ENCODE peak calls at places on chromosomes 6 and 20, in seven cellular contexts. T is CD8-positive, alpha-beta memory T cell; J is transverse colon; L is left lung; G is aorta; I is tibial nerve; U is right cardiac atrium. C is an unnamed sample.

GRCh38 chr6:36443951-36444428 is 1.2 kb downstream of the KCTD20 start:
- DNase-seq in T (no peak), I (no peak), G (no peak), J (no peak), L (no peak), U (no peak), C (peak)

GRCh38 chr20:53914861-53915458 is 155.4 kb downstream of the BCAS1 start:
- DNase-seq in G (no peak), I (no peak), L (no peak), U (no peak), T (no peak), J (no peak), C (peak)

GRCh38 chr20:34515484-34516037 is 661 bp upstream of the DYNLRB1 start:
- DNase-seq in L (peak), J (peak), U (no peak), G (no peak), T (peak), I (no peak), C (peak)

GRCh38 chr6:90135672-90136071 is 161.0 kb downstream of the BACH2 start:
- DNase-seq in T (no peak), G (no peak), I (no peak), U (no peak), L (no peak), J (no peak), C (no peak)

GRCh38 chr20:32554965-32555289 is 30.2 kb downstream of the NOL4L start:
- DNase-seq in J (no peak), I (no peak), L (no peak), U (no peak), G (no peak), T (no peak), C (no peak)

GRCh38 chr6:45548657-45549515 is 171.2 kb upstream of the SUPT3H start:
- DNase-seq in T (no peak), L (no peak), U (no peak), J (peak), G (no peak), I (no peak), C (no peak)

GRCh38 chr6:704037-704436 is 11.1 kb upstream of the EXOC2 start:
- DNase-seq in I (no peak), J (no peak), L (no peak), G (no peak), U (no peak), T (no peak), C (no peak)

GRCh38 chr6:40532349-40533028 is 54.7 kb downstream of the LRFN2 start:
- DNase-seq in I (no peak), J (no peak), G (no peak), U (no peak), T (no peak), L (no peak), C (no peak)

GRCh38 chr6:100493206-100493888 is 28.6 kb upstream of the SIM1 start:
- DNase-seq in T (no peak), U (no peak), G (no peak), I (no peak), L (no peak), J (no peak), C (peak)

GRCh38 chr6:161242779-161243693 is 30.8 kb downstream of the AGPAT4 start:
- DNase-seq in T (peak), J (no peak), U (peak), L (peak), I (no peak), G (no peak), C (peak)

GRCh38 chr6:134714679-134715078 is 235.2 kb downstream of the ALDH8A1 start:
- DNase-seq in U (peak), I (no peak), L (peak), T (no peak), G (no peak), J (no peak), C (no peak)

GRCh38 chr6:3804981-3805380 is 44.2 kb upstream of the FAM50B start:
- DNase-seq in T (no peak), U (no peak), L (no peak), I (no peak), G (no peak), J (no peak), C (no peak)

GRCh38 chr6:114096553-114097172 is 125.7 kb upstream of the HDAC2 start:
- DNase-seq in J (no peak), I (no peak), U (no peak), T (no peak), L (no peak), G (no peak), C (no peak)

GRCh38 chr6:35496851-35497570 is at the start of gene TEAD3:
- DNase-seq in I (no peak), J (peak), T (peak), U (peak), G (no peak), L (peak), C (peak)

GRCh38 chr6:45555981-45556771 is 178.4 kb upstream of the SUPT3H start:
- DNase-seq in J (no peak), U (no peak), I (no peak), G (no peak), L (no peak), T (no peak), C (no peak)

GRCh38 chr6:151044465-151045441 is 179.3 kb downstream of the MTHFD1L start:
- DNase-seq in T (no peak), G (peak), U (no peak), L (peak), J (peak), I (peak), C (peak)

GRCh38 chr6:20092071-20092566 is 120.2 kb downstream of the MBOAT1 start:
- DNase-seq in L (no peak), G (no peak), I (no peak), J (no peak), T (no peak), U (no peak), C (no peak)

GRCh38 chr6:11366183-11366933 is 133.9 kb upstream of the NEDD9 start:
- DNase-seq in J (no peak), U (no peak), G (no peak), T (peak), I (no peak), L (no peak), C (peak)

GRCh38 chr20:21090738-21091120 is 15.4 kb downstream of the LINC00237 start:
- DNase-seq in J (no peak), T (no peak), L (no peak), G (no peak), U (no peak), I (no peak), C (no peak)

GRCh38 chr6:63395388-63395787 is 75.6 kb upstream of the LGSN start:
- DNase-seq in T (no peak), U (no peak), G (no peak), I (no peak), L (no peak), J (peak), C (peak)
- H3K4me3 ChIP-seq in T (no peak), U (no peak), G (no peak), I (no peak), L (no peak), J (no peak), C (no peak)

DNA sequence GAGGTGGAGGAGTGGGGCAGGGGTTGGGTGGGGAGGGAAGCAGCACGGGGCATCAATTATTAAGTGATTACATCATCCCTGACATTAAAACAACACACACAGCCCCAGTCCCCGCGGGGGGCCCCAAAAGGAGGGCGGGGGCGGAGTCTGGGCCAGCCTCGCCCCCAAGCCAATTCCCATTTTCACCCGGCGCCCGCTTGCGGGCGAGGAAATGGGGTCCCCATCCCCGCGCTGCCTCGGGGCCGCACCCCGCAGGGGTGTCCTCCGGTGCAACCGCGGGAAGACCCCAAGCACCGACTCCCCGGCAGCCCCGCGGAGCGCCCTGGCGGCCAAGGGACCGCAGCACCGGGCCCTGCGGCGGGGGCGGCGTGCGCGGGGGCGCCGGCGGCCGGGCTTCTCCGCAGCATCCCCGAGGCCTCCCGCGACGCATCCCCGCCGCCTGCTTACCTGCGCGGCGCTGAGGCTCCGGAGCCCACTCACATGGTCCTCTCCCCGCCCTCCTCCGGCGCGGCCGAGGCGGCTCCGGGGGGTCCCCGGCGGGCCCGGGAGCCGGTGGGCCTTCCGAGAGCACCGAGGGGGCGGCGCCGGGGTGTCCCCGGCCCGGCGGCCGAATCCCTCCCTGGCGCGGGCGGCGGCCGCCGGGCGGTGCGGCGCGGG is 603 bp downstream of the FYN start:
- DNase-seq in I (peak), T (peak), U (peak), G (peak), L (peak), J (peak), C (peak)
- H3K4me3 ChIP-seq in I (peak), T (peak), U (peak), G (peak), L (peak), J (peak), C (peak)

GRCh38 chr20:30513050-30513628 is 744.3 kb upstream of the DEFB115 start:
- DNase-seq in G (no peak), L (no peak), I (no peak), J (no peak), U (no peak), T (no peak), C (no peak)
- H3K4me3 ChIP-seq in G (no peak), L (no peak), I (no peak), J (no peak), U (no peak), T (no peak), C (no peak)

GRCh38 chr20:64048402-64049044 is 916 bp downstream of the SOX18 start:
- DNase-seq in T (no peak), J (no peak), I (no peak), G (no peak), U (no peak), L (no peak), C (peak)

GRCh38 chr20:64047968-64048401 is 1.5 kb downstream of the SOX18 start:
- DNase-seq in L (no peak), G (no peak), I (no peak), U (no peak), J (no peak), T (no peak), C (no peak)

GRCh38 chr20:64049887-64050260 is 435 bp upstream of the SOX18 start:
- DNase-seq in J (no peak), L (no peak), U (peak), I (no peak), T (no peak), G (no peak), C (no peak)

GRCh38 chr20:64050261-64051032 is 1.0 kb upstream of the SOX18 start:
- DNase-seq in U (no peak), J (no peak), I (no peak), L (no peak), T (no peak), G (no peak), C (peak)

GRCh38 chr20:64049060-64049886 is at the start of gene SOX18:
- DNase-seq in G (no peak), U (peak), L (no peak), T (no peak), I (no peak), J (no peak), C (peak)
- H3K4me3 ChIP-seq in G (no peak), U (peak), L (peak), T (no peak), I (peak), J (no peak), C (peak)

GRCh38 chr6:133012774-133013173 is 198.4 kb downstream of the RPS12 start:
- DNase-seq in T (no peak), I (no peak), J (no peak), U (no peak), L (no peak), G (no peak), C (no peak)

DNA sequence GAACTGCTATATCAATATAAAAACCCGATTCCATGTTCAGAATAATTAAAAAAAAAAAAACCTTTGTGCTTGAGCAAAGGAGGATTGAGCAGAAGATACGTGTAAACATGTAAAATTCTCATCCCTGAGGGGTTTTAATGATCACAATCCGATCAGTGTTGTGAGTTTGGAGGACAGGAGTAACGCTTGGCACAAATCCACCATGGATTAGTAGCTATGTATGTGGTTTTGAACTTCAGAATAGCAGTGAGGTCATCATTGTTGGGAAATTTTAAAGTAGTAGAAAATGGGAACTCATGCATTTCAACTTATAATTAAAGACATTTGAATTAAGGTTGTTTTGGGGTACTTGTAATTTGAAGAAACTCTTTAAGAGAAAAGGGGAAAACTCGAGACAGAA is 203.2 kb downstream of the RPS12 start:
- DNase-seq in U (no peak), T (no peak), J (no peak), I (no peak), L (no peak), G (no peak), C (no peak)
- H3K4me3 ChIP-seq in U (no peak), T (no peak), J (no peak), I (no peak), L (no peak), G (no peak), C (no peak)

GRCh38 chr6:31462026-31462963 is 35.6 kb upstream of the MICB start:
- DNase-seq in T (no peak), I (no peak), J (no peak), U (no peak), G (no peak), L (no peak), C (no peak)
- H3K4me3 ChIP-seq in T (peak), I (peak), J (peak), U (peak), G (no peak), L (peak), C (no peak)

GRCh38 chr6:28597924-28598323 is 72.2 kb downstream of the GPX5 start:
- DNase-seq in I (no peak), G (no peak), U (no peak), T (no peak), J (no peak), L (no peak), C (peak)
- H3K4me3 ChIP-seq in I (peak), G (no peak), U (peak), T (no peak), J (no peak), L (no peak), C (peak)

GRCh38 chr6:30617565-30618269 is at the start of gene MRPS18B:
- DNase-seq in G (peak), J (peak), I (peak), L (peak), T (peak), U (peak), C (peak)
- H3K4me3 ChIP-seq in G (peak), J (peak), I (peak), L (peak), T (peak), U (peak), C (peak)